ENCODE peak calls at places on chromosomes 3 and 15, in four cellular contexts. B is K562, V is GM12878, Q is HepG2. A is an unnamed sample.
A peak's percentile ranks its signal among the peaks of the same experiment; 100 is the strongest.

GRCh38 chr3:13657660-13658435 is 108.9 kb downstream of the FBLN2 start:
- DNase-seq in Q (no peak), B (peak; percentile 89), V (no peak), A (peak; percentile 83)

GRCh38 chr3:135235541-135235940 is 440.5 kb downstream of the EPHB1 start:
- DNase-seq in Q (no peak), V (no peak), B (no peak), A (no peak)

GRCh38 chr15:71551566-71551965 is 258.8 kb upstream of the NR2E3 start:
- DNase-seq in V (no peak), B (no peak), Q (no peak), A (no peak)

GRCh38 chr3:60107275-60107674 is 1057.5 kb upstream of the CFAP20DC start:
- DNase-seq in B (no peak), Q (no peak), V (no peak), A (no peak)

GRCh38 chr15:26087395-26087794 is 224.3 kb upstream of the ATP10A start:
- DNase-seq in V (no peak), B (no peak), Q (no peak), A (no peak)

GRCh38 chr3:172397716-172398405 is 50.4 kb downstream of the GHSR start:
- DNase-seq in Q (no peak), B (no peak), V (no peak), A (no peak)

GRCh38 chr15:66841953-66842681 is 140.1 kb downstream of the SMAD6 start:
- DNase-seq in Q (peak; percentile 54), V (no peak), B (peak; percentile 77), A (peak; percentile 59)

GRCh38 chr3:62169871-62170660 is 203.3 kb downstream of the FEZF2 start:
- DNase-seq in V (no peak), B (no peak), Q (no peak), A (no peak)

GRCh38 chr3:105829879-105830622 is 38.8 kb downstream of the CBLB start:
- DNase-seq in B (no peak), Q (no peak), V (no peak), A (no peak)

GRCh38 chr3:138549578-138549977 is 44.5 kb downstream of the CEP70 start:
- DNase-seq in V (no peak), B (no peak), Q (no peak), A (no peak)

GRCh38 chr3:12436514-12437222 is 47.6 kb upstream of the TSEN2 start:
- DNase-seq in V (no peak), B (no peak), Q (no peak), A (no peak)

GRCh38 chr3:143134446-143134845 is 14.9 kb downstream of the CHST2 start:
- DNase-seq in Q (no peak), V (no peak), B (peak; percentile 19), A (no peak)

GRCh38 chr3:79018671-79019136 is 749.1 kb downstream of the ROBO1 start:
- DNase-seq in B (no peak), V (no peak), Q (peak; percentile 16), A (no peak)

GRCh38 chr3:56413911-56414310 is 54.4 kb downstream of the ERC2 start:
- DNase-seq in V (no peak), B (no peak), Q (no peak), A (no peak)

GRCh38 chr3:50254577-50255250 is 14.2 kb upstream of the SEMA3B start:
- DNase-seq in V (no peak), Q (no peak), B (no peak), A (no peak)

GRCh38 chr15:87578776-87579175 is 677.8 kb downstream of the NTRK3 start:
- DNase-seq in V (no peak), B (no peak), Q (no peak), A (no peak)

GRCh38 chr3:7607669-7608068 is 746.8 kb downstream of the GRM7 start:
- DNase-seq in V (no peak), Q (no peak), B (no peak), A (no peak)

GRCh38 chr15:47184003-47184404 is 533.3 kb upstream of the SEMA6D start:
- DNase-seq in Q (no peak), V (no peak), B (no peak), A (peak; percentile 26)

GRCh38 chr3:191085091-191085490 is 114.0 kb upstream of the OSTN start:
- DNase-seq in V (no peak), B (no peak), Q (no peak), A (no peak)

GRCh38 chr3:196694202-196694638 is 17.8 kb downstream of the CEP19 start:
- DNase-seq in V (no peak), Q (no peak), B (no peak), A (no peak)

GRCh38 chr3:49648354-49649057 is 25.6 kb upstream of the APEH start:
- DNase-seq in Q (no peak), V (no peak), B (no peak), A (no peak)

GRCh38 chr3:42035816-42036482 is 55.2 kb upstream of the TRAK1 start:
- DNase-seq in B (no peak), V (no peak), Q (no peak), A (no peak)
- TF ChIP-seq FOXM1 in B (no peak), V (no peak), Q (no peak), A (no peak)

DNA sequence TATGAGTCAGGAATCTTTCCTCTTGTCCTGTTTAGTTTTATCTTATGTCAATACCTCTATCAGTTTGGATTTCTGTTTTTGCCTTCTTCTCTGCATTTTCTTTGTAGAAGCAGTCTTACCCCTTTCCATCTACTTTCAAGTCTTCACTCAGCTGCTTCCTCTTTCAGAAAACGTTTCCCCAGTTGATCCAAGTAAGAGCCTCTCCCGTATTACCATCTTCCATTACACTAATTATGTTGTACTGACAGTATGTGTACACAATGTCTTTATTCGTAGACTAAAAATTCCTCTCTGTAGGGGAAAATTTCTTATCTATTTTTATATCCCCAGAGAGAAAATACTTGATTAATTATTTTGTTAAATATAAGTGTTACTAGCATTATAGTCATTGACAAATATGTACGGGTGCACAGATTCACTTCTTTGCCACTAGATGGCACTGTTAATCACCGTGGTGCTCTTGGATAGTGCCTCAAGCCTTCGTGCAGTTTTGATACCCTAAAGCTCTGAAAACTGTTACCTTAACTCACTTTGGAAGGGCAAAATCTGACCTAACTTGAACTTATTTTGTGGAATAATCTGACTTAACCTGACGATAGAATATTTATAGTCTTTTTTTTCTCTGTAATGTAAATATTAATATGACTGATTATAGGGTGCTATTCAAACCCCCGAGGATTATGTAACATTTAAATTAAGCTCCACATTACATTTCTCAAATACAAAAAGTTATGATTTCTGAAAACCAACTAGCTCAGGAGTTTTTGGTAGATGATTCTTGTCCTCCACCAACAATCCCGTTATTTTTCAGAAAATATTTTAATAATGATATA is 74.2 kb upstream of the POU1F1 start:
- DNase-seq in V (no peak), B (peak; percentile 43), Q (peak; percentile 41), A (peak; percentile 63)
- TF ChIP-seq SP1 in V (no peak), B (no peak), Q (no peak), A (no peak)

GRCh38 chr15:50183112-50183794 is 1.3 kb downstream of the SLC27A2 start:
- DNase-seq in Q (no peak), V (no peak), B (no peak), A (no peak)
- TF ChIP-seq FOXK2 in Q (no peak), V (no peak), B (no peak), A (no peak)

DNA sequence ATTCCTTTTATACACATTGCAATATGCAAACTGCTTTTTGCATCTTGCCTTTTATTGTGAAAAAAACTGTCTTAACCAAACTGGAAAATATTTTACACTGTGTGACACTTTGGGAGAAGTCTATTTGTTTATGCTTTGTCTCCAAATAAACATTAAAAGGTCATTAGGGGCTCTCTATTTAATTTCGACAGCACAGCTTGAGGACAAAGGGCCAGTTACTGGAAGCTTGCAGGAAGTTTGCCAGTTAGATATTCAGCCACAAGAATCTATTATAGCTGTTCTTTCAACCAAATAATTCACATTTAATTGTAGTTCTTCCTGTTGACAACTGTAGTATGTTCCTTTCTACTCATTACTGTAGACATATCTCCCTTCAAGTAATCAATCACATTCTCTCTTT is 6.2 kb downstream of the CP start:
- DNase-seq in Q (peak; percentile 50), B (no peak), V (no peak), A (no peak)
- TF ChIP-seq FOXM1 in Q (no peak), B (no peak), V (no peak), A (no peak)

GRCh38 chr3:111471851-111472250 is 70.1 kb upstream of the CD96 start:
- DNase-seq in Q (no peak), V (no peak), B (no peak), A (no peak)
- TF ChIP-seq SP1 in Q (no peak), V (no peak), B (no peak), A (no peak)

GRCh38 chr15:60869851-60870250 is 359.3 kb downstream of the RORA start:
- DNase-seq in V (no peak), Q (no peak), B (no peak), A (no peak)
- TF ChIP-seq FOXK2 in V (no peak), Q (no peak), B (no peak), A (no peak)

DNA sequence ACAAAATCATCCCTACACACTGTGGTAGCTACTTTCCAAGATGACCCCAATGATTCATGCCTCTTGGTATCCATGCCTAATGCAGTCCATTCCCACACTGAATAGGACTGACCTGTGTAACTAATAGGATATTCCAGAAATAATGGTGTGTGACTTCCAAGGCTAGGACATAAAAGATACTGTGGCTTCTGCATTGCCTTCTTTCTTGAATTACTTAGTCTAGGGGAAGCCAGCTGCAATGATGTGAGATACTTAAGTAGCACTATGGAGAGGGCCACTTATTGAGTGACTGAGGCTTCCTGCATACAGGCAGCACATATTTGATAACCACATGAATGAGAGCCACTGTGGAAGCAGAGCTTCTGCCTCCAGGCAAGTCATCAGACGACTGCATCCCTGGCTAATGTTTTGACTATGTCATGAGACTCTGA is 50.1 kb downstream of the NR1I2 start:
- DNase-seq in Q (no peak), B (no peak), V (no peak), A (no peak)
- TF ChIP-seq FOXM1 in Q (no peak), B (no peak), V (no peak), A (no peak)

GRCh38 chr15:41493205-41493901 is at the start of gene ITPKA:
- DNase-seq in Q (peak; percentile 88), B (peak; percentile 88), V (peak; percentile 30), A (peak; percentile 66)

GRCh38 chr15:41495736-41496599 is 2.3 kb downstream of the ITPKA start:
- DNase-seq in B (peak; percentile 65), Q (peak; percentile 83), V (no peak), A (no peak)

GRCh38 chr15:41494190-41494921 is 682 bp downstream of the ITPKA start:
- DNase-seq in V (no peak), Q (peak; percentile 73), B (peak; percentile 82), A (peak; percentile 41)

GRCh38 chr15:41493902-41494189 is 172 bp downstream of the ITPKA start:
- DNase-seq in Q (no peak), B (no peak), V (no peak), A (no peak)

DNA sequence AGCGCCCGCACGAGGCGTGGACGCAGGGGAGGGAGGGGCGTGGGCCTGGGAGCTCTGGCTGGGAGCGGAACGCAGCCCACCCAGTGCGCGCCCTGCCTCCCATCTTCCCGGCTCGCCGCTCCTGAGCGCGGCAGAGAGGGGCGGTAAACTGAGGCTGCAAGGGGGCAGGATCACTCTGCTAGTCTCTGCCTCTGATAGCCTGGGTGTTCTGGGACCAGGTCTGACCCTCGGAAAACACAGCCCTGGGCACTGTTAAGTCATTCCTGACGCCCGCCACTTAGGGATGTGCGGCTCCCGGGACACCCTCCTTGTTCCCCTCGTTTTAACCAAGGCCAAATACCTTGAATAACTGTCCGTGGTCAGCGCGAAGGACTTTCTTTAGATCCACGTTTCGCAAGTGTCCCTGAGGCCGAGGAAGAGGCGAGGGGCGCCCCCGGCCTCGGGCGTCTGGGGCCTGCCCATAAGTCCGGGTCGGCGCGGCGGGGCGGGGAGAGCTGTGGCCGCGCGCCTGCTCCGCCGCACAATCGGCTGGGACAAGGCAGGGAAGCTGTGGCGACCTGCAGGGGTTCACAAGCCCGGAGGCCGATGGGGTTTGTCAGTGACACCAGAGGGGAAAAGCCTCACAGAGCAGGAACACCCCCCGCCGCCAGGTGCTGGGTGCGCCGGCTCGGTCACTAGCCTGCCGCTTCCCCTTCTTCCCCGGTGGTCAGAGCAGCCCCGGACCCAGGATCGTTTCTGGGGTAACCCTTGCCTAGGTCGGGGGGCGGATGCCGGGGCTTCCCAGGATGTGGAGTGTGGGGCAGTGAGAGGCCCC is 1.5 kb downstream of the ITPKA start:
- DNase-seq in B (no peak), Q (no peak), V (no peak), A (no peak)
- TF ChIP-seq SP1 in B (no peak), Q (no peak), V (no peak), A (no peak)

A was measured in HEK293T.